ENCODE peak calls at places on chromosomes 2 and 18, in seven cellular contexts. One of them, this sample, is unnamed.

GRCh38 chr2:46847185-46847710 is 68.4 kb downstream of the MCFD2 start:
- DNase-seq in GM12891: no peak
- DNase-seq in GM12878: no peak
- DNase-seq in K562: no peak
- DNase-seq in H1: no peak
- DNase-seq in SK-N-SH: peak
- DNase-seq in HepG2: peak
- DNase-seq in this sample: no peak

GRCh38 chr18:31482051-31482450 is 15.9 kb upstream of the DSG2 start:
- DNase-seq in GM12891: no peak
- DNase-seq in GM12878: no peak
- DNase-seq in K562: no peak
- DNase-seq in H1: no peak
- DNase-seq in SK-N-SH: no peak
- DNase-seq in HepG2: no peak
- DNase-seq in this sample: no peak

GRCh38 chr18:77207540-77207939 is 42.1 kb upstream of the GALR1 start:
- DNase-seq in GM12891: no peak
- DNase-seq in GM12878: no peak
- DNase-seq in K562: no peak
- DNase-seq in H1: no peak
- DNase-seq in SK-N-SH: peak
- DNase-seq in HepG2: peak
- DNase-seq in this sample: peak

GRCh38 chr18:46542545-46542944 is 114.5 kb downstream of the LOXHD1 start:
- DNase-seq in GM12891: no peak
- DNase-seq in GM12878: no peak
- DNase-seq in K562: no peak
- DNase-seq in H1: no peak
- DNase-seq in SK-N-SH: no peak
- DNase-seq in HepG2: no peak
- DNase-seq in this sample: no peak

GRCh38 chr2:237278593-237278992 is 135.4 kb downstream of the COL6A3 start:
- DNase-seq in GM12891: no peak
- DNase-seq in GM12878: no peak
- DNase-seq in K562: no peak
- DNase-seq in H1: no peak
- DNase-seq in SK-N-SH: peak
- DNase-seq in HepG2: no peak
- DNase-seq in this sample: no peak

GRCh38 chr2:96024336-96025106 is 10.2 kb downstream of the GPAT2 start:
- DNase-seq in GM12891: no peak
- DNase-seq in GM12878: no peak
- DNase-seq in K562: no peak
- DNase-seq in H1: no peak
- DNase-seq in SK-N-SH: peak
- DNase-seq in HepG2: no peak
- DNase-seq in this sample: no peak

GRCh38 chr2:148944536-148944935 is 69.5 kb downstream of the KIF5C start:
- DNase-seq in GM12891: no peak
- DNase-seq in GM12878: no peak
- DNase-seq in K562: no peak
- DNase-seq in H1: no peak
- DNase-seq in SK-N-SH: no peak
- DNase-seq in HepG2: no peak
- DNase-seq in this sample: no peak

GRCh38 chr2:128305555-128306080 is 13.1 kb downstream of the HS6ST1 start:
- DNase-seq in GM12891: peak
- DNase-seq in GM12878: no peak
- DNase-seq in K562: no peak
- DNase-seq in H1: no peak
- DNase-seq in SK-N-SH: no peak
- DNase-seq in HepG2: no peak
- DNase-seq in this sample: peak

DNA sequence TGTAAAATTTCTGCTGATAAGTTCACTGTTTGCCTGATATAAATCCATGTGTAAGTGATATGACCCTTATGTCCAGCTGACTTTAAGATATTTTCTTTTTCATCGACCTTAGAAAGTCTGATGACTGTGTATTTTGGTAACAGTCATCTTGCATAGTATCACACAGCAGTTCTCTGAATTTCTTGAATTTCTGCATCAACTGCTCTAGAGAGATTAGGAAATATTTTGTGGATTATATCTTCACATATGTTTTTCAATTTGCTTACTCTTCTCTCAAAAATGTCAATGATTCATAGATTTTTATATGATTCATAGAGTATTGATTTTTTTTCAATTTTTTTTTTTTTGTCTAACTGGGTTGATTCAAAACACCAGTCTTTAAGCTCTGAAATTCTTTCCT is 945.3 kb downstream of the TRIB2 start:
- DNase-seq in GM12891: no peak
- DNase-seq in GM12878: no peak
- DNase-seq in K562: no peak
- DNase-seq in H1: no peak
- DNase-seq in SK-N-SH: no peak
- DNase-seq in HepG2: no peak
- DNase-seq in this sample: no peak
- TF ChIP-seq TAF1 in GM12891: no peak
- TF ChIP-seq TAF1 in GM12878: no peak
- TF ChIP-seq TAF1 in K562: no peak
- TF ChIP-seq TAF1 in H1: no peak
- TF ChIP-seq TAF1 in SK-N-SH: no peak
- TF ChIP-seq TAF1 in HepG2: no peak
- TF ChIP-seq TAF1 in this sample: no peak

GRCh38 chr2:124308319-124309062 is 283.4 kb downstream of the CNTNAP5 start:
- DNase-seq in GM12891: no peak
- DNase-seq in GM12878: no peak
- DNase-seq in K562: no peak
- DNase-seq in H1: no peak
- DNase-seq in SK-N-SH: peak
- DNase-seq in HepG2: no peak
- DNase-seq in this sample: no peak
- TF ChIP-seq TAF1 in GM12891: no peak
- TF ChIP-seq TAF1 in GM12878: no peak
- TF ChIP-seq TAF1 in K562: no peak
- TF ChIP-seq TAF1 in H1: no peak
- TF ChIP-seq TAF1 in SK-N-SH: no peak
- TF ChIP-seq TAF1 in HepG2: no peak
- TF ChIP-seq TAF1 in this sample: no peak

GRCh38 chr2:98408155-98408554 is 36.5 kb upstream of the INPP4A start:
- DNase-seq in GM12891: no peak
- DNase-seq in GM12878: no peak
- DNase-seq in K562: no peak
- DNase-seq in H1: no peak
- DNase-seq in SK-N-SH: no peak
- DNase-seq in HepG2: no peak
- DNase-seq in this sample: no peak
- TF ChIP-seq TAF1 in GM12891: no peak
- TF ChIP-seq TAF1 in GM12878: no peak
- TF ChIP-seq TAF1 in K562: no peak
- TF ChIP-seq TAF1 in H1: no peak
- TF ChIP-seq TAF1 in SK-N-SH: no peak
- TF ChIP-seq TAF1 in HepG2: no peak
- TF ChIP-seq TAF1 in this sample: no peak

GRCh38 chr18:74368901-74369705 is 53.5 kb downstream of the C18orf63 start:
- DNase-seq in GM12891: no peak
- DNase-seq in GM12878: no peak
- DNase-seq in K562: no peak
- DNase-seq in H1: no peak
- DNase-seq in SK-N-SH: no peak
- DNase-seq in HepG2: peak
- DNase-seq in this sample: no peak

GRCh38 chr18:74375999-74376398 is 60.4 kb downstream of the C18orf63 start:
- DNase-seq in GM12891: no peak
- DNase-seq in GM12878: no peak
- DNase-seq in K562: no peak
- DNase-seq in H1: no peak
- DNase-seq in SK-N-SH: no peak
- DNase-seq in HepG2: no peak
- DNase-seq in this sample: no peak

GRCh38 chr18:74367905-74368304 is 52.3 kb downstream of the C18orf63 start:
- DNase-seq in GM12891: no peak
- DNase-seq in GM12878: no peak
- DNase-seq in K562: no peak
- DNase-seq in H1: no peak
- DNase-seq in SK-N-SH: no peak
- DNase-seq in HepG2: no peak
- DNase-seq in this sample: no peak

GRCh38 chr18:74373428-74373827 is 57.8 kb downstream of the C18orf63 start:
- DNase-seq in GM12891: no peak
- DNase-seq in GM12878: no peak
- DNase-seq in K562: no peak
- DNase-seq in H1: no peak
- DNase-seq in SK-N-SH: no peak
- DNase-seq in HepG2: no peak
- DNase-seq in this sample: no peak

GRCh38 chr18:74370163-74370562 is 54.5 kb downstream of the C18orf63 start:
- DNase-seq in GM12891: no peak
- DNase-seq in GM12878: no peak
- DNase-seq in K562: no peak
- DNase-seq in H1: no peak
- DNase-seq in SK-N-SH: no peak
- DNase-seq in HepG2: no peak
- DNase-seq in this sample: no peak
- TF ChIP-seq TAF1 in GM12891: no peak
- TF ChIP-seq TAF1 in GM12878: no peak
- TF ChIP-seq TAF1 in K562: no peak
- TF ChIP-seq TAF1 in H1: no peak
- TF ChIP-seq TAF1 in SK-N-SH: no peak
- TF ChIP-seq TAF1 in HepG2: no peak
- TF ChIP-seq TAF1 in this sample: no peak

DNA sequence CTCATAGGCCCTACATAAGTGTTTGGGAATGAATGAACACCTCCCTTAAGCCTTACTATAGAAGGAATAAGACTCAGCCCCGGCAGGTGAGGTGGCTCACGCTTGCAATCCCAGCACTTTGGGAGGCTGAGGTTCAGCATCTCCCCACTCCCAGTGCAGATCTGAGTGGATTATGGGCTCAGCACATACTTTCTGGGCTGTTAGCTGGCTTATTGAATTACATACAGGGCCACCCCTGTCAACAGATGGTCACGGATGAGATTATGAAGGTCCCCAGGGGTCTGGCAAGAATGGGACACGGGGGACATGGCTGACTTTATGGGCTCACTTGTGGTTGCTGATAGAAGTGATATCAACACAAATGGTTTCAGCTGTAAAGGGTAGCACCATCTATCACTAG is 322.3 kb downstream of the TSN start:
- DNase-seq in GM12891: no peak
- DNase-seq in GM12878: no peak
- DNase-seq in K562: no peak
- DNase-seq in H1: no peak
- DNase-seq in SK-N-SH: peak
- DNase-seq in HepG2: no peak
- DNase-seq in this sample: no peak
- TF ChIP-seq TAF1 in GM12891: no peak
- TF ChIP-seq TAF1 in GM12878: no peak
- TF ChIP-seq TAF1 in K562: no peak
- TF ChIP-seq TAF1 in H1: no peak
- TF ChIP-seq TAF1 in SK-N-SH: no peak
- TF ChIP-seq TAF1 in HepG2: no peak
- TF ChIP-seq TAF1 in this sample: no peak

GRCh38 chr2:152504618-152505017 is 169.6 kb downstream of the FMNL2 start:
- DNase-seq in GM12891: no peak
- DNase-seq in GM12878: no peak
- DNase-seq in K562: no peak
- DNase-seq in H1: no peak
- DNase-seq in SK-N-SH: no peak
- DNase-seq in HepG2: no peak
- DNase-seq in this sample: no peak
- TF ChIP-seq TAF1 in GM12891: no peak
- TF ChIP-seq TAF1 in GM12878: no peak
- TF ChIP-seq TAF1 in K562: no peak
- TF ChIP-seq TAF1 in H1: no peak
- TF ChIP-seq TAF1 in SK-N-SH: no peak
- TF ChIP-seq TAF1 in HepG2: no peak
- TF ChIP-seq TAF1 in this sample: no peak

DNA sequence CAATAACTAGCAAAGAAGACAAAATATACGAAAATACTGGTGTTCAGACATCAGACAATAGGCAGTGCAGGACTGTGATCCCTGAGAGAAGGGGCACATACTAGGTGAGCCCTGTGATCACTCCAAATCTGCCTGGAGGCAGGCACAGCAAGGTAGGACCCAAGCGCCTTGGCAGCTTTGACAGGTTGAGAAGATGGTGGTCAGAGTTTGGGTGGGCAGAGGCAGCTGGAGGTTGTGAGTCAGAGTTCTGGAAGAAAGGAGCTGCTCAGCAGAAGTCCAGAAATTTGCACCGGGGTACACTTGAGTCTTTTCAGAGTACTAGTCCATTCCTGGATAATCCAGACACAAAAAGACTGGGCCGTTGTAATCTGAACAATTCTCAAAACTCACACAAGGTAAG is 14.0 kb downstream of the KIF1A start:
- DNase-seq in GM12891: no peak
- DNase-seq in GM12878: no peak
- DNase-seq in K562: no peak
- DNase-seq in H1: no peak
- DNase-seq in SK-N-SH: no peak
- DNase-seq in HepG2: no peak
- DNase-seq in this sample: no peak
- TF ChIP-seq TAF1 in GM12891: no peak
- TF ChIP-seq TAF1 in GM12878: no peak
- TF ChIP-seq TAF1 in K562: no peak
- TF ChIP-seq TAF1 in H1: no peak
- TF ChIP-seq TAF1 in SK-N-SH: no peak
- TF ChIP-seq TAF1 in HepG2: no peak
- TF ChIP-seq TAF1 in this sample: no peak

GRCh38 chr2:65186872-65187851 is 40.5 kb upstream of the ACTR2 start:
- DNase-seq in GM12891: peak
- DNase-seq in GM12878: no peak
- DNase-seq in K562: peak
- DNase-seq in H1: peak
- DNase-seq in SK-N-SH: peak
- DNase-seq in HepG2: peak
- DNase-seq in this sample: peak
- TF ChIP-seq TAF1 in GM12891: no peak
- TF ChIP-seq TAF1 in GM12878: no peak
- TF ChIP-seq TAF1 in K562: no peak
- TF ChIP-seq TAF1 in H1: no peak
- TF ChIP-seq TAF1 in SK-N-SH: no peak
- TF ChIP-seq TAF1 in HepG2: no peak
- TF ChIP-seq TAF1 in this sample: no peak

GRCh38 chr2:183259921-183260320 is 135.7 kb downstream of the NUP35 start:
- DNase-seq in GM12891: no peak
- DNase-seq in GM12878: no peak
- DNase-seq in K562: no peak
- DNase-seq in H1: no peak
- DNase-seq in SK-N-SH: no peak
- DNase-seq in HepG2: no peak
- DNase-seq in this sample: no peak
- TF ChIP-seq TAF1 in GM12891: no peak
- TF ChIP-seq TAF1 in GM12878: no peak
- TF ChIP-seq TAF1 in K562: no peak
- TF ChIP-seq TAF1 in H1: no peak
- TF ChIP-seq TAF1 in SK-N-SH: no peak
- TF ChIP-seq TAF1 in HepG2: no peak
- TF ChIP-seq TAF1 in this sample: no peak

DNA sequence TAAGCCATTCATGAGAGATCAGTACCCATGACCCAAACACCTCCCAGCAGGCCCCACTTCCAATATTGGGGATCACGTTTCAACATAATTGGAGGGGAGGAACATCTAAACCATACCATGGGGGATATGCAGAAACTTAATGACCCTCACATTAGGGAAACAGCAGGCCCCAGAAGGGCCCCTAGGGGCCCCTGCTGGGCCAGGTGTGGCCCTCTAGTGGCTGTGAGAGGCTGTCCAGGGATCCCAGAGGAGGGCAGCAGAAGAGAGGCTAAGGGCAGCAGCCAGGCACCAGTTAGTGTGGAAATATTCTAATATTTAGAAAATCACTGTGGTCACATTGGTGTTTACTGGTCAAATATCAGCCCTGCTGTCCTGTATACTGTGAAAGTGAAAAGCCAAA is 49.3 kb upstream of the ANKRD44 start:
- DNase-seq in GM12891: no peak
- DNase-seq in GM12878: no peak
- DNase-seq in K562: no peak
- DNase-seq in H1: no peak
- DNase-seq in SK-N-SH: no peak
- DNase-seq in HepG2: no peak
- DNase-seq in this sample: no peak
- TF ChIP-seq TAF1 in GM12891: no peak
- TF ChIP-seq TAF1 in GM12878: no peak
- TF ChIP-seq TAF1 in K562: no peak
- TF ChIP-seq TAF1 in H1: no peak
- TF ChIP-seq TAF1 in SK-N-SH: no peak
- TF ChIP-seq TAF1 in HepG2: no peak
- TF ChIP-seq TAF1 in this sample: no peak

This sample was measured in GM12892.